ENCODE peak calls at places on chromosomes 11 and 22, in six cellular contexts. One of them, this sample, is unnamed.

GRCh38 chr22:30541979-30542810 is 4.3 kb downstream of the SEC14L6 start:
- DNase-seq in D341Med: no peak
- DNase-seq in DMS79 treated with DMSO at 0.1 percent for 48 hours: no peak
- DNase-seq in PC-3: no peak
- DNase-seq in right lobe of liver: no peak
- DNase-seq in brain microvascular endothelial cell: no peak
- DNase-seq in this sample: peak; percentile 71

GRCh38 chr11:28951191-28951590 is 843.0 kb downstream of the METTL15 start:
- DNase-seq in D341Med: no peak
- DNase-seq in DMS79 treated with DMSO at 0.1 percent for 48 hours: no peak
- DNase-seq in PC-3: no peak
- DNase-seq in right lobe of liver: no peak
- DNase-seq in brain microvascular endothelial cell: no peak
- DNase-seq in this sample: no peak

GRCh38 chr11:65316311-65316978 is 1.8 kb downstream of the CDC42EP2 start:
- DNase-seq in D341Med: no peak
- DNase-seq in DMS79 treated with DMSO at 0.1 percent for 48 hours: no peak
- DNase-seq in PC-3: peak; percentile 57
- DNase-seq in right lobe of liver: no peak
- DNase-seq in brain microvascular endothelial cell: peak; percentile 87
- DNase-seq in this sample: no peak

GRCh38 chr11:110519816-110520215 is 90.1 kb downstream of the FDX1 start:
- DNase-seq in D341Med: no peak
- DNase-seq in DMS79 treated with DMSO at 0.1 percent for 48 hours: no peak
- DNase-seq in PC-3: no peak
- DNase-seq in right lobe of liver: no peak
- DNase-seq in brain microvascular endothelial cell: no peak
- DNase-seq in this sample: no peak

GRCh38 chr11:113730887-113731726 is 25.0 kb upstream of the TMPRSS5 start:
- DNase-seq in D341Med: peak; percentile 55
- DNase-seq in DMS79 treated with DMSO at 0.1 percent for 48 hours: peak; percentile 31
- DNase-seq in PC-3: peak; percentile 83
- DNase-seq in right lobe of liver: no peak
- DNase-seq in brain microvascular endothelial cell: peak; percentile 67
- DNase-seq in this sample: peak; percentile 43

GRCh38 chr11:82675838-82676237 is 57.8 kb downstream of the FAM181B start:
- DNase-seq in D341Med: no peak
- DNase-seq in DMS79 treated with DMSO at 0.1 percent for 48 hours: no peak
- DNase-seq in PC-3: no peak
- DNase-seq in right lobe of liver: no peak
- DNase-seq in brain microvascular endothelial cell: no peak
- DNase-seq in this sample: peak; percentile 65

GRCh38 chr11:78432058-78432515 is 14.5 kb upstream of the GAB2 start:
- DNase-seq in D341Med: peak; percentile 36
- DNase-seq in DMS79 treated with DMSO at 0.1 percent for 48 hours: peak; percentile 24
- DNase-seq in PC-3: peak; percentile 37
- DNase-seq in right lobe of liver: no peak
- DNase-seq in brain microvascular endothelial cell: no peak
- DNase-seq in this sample: peak; percentile 42

GRCh38 chr11:58905141-58905715 is 34.1 kb upstream of the GLYATL1 start:
- DNase-seq in D341Med: no peak
- DNase-seq in DMS79 treated with DMSO at 0.1 percent for 48 hours: peak; percentile 67
- DNase-seq in PC-3: peak; percentile 48
- DNase-seq in right lobe of liver: no peak
- DNase-seq in brain microvascular endothelial cell: peak; percentile 56
- DNase-seq in this sample: peak; percentile 62

GRCh38 chr11:124602193-124602592 is 9.0 kb upstream of the PANX3 start:
- DNase-seq in D341Med: no peak
- DNase-seq in DMS79 treated with DMSO at 0.1 percent for 48 hours: no peak
- DNase-seq in PC-3: peak; percentile 92
- DNase-seq in right lobe of liver: no peak
- DNase-seq in brain microvascular endothelial cell: peak; percentile 33
- DNase-seq in this sample: no peak

GRCh38 chr11:68659158-68659921 is 25.0 kb upstream of the GAL start:
- DNase-seq in D341Med: no peak
- DNase-seq in DMS79 treated with DMSO at 0.1 percent for 48 hours: peak; percentile 97
- DNase-seq in PC-3: peak; percentile 89
- DNase-seq in right lobe of liver: peak; percentile 51
- DNase-seq in brain microvascular endothelial cell: peak; percentile 98
- DNase-seq in this sample: no peak

GRCh38 chr11:79314906-79315689 is 125.7 kb downstream of the TENM4 start:
- DNase-seq in D341Med: no peak
- DNase-seq in DMS79 treated with DMSO at 0.1 percent for 48 hours: no peak
- DNase-seq in PC-3: peak; percentile 21
- DNase-seq in right lobe of liver: no peak
- DNase-seq in brain microvascular endothelial cell: peak; percentile 2
- DNase-seq in this sample: peak; percentile 58

GRCh38 chr11:64136767-64137166 is 29.1 kb downstream of the MACROD1 start:
- DNase-seq in D341Med: no peak
- DNase-seq in DMS79 treated with DMSO at 0.1 percent for 48 hours: no peak
- DNase-seq in PC-3: no peak
- DNase-seq in right lobe of liver: no peak
- DNase-seq in brain microvascular endothelial cell: no peak
- DNase-seq in this sample: no peak

GRCh38 chr11:6598555-6598954 is 4.9 kb downstream of the RRP8 start:
- DNase-seq in D341Med: no peak
- DNase-seq in DMS79 treated with DMSO at 0.1 percent for 48 hours: no peak
- DNase-seq in PC-3: no peak
- DNase-seq in right lobe of liver: no peak
- DNase-seq in brain microvascular endothelial cell: no peak
- DNase-seq in this sample: no peak

GRCh38 chr11:111935331-111936044 is 1.7 kb upstream of the DIXDC1 start:
- DNase-seq in D341Med: no peak
- DNase-seq in DMS79 treated with DMSO at 0.1 percent for 48 hours: no peak
- DNase-seq in PC-3: no peak
- DNase-seq in right lobe of liver: no peak
- DNase-seq in brain microvascular endothelial cell: no peak
- DNase-seq in this sample: no peak

GRCh38 chr11:103491777-103492176 is 382.6 kb downstream of the DYNC2H1 start:
- DNase-seq in D341Med: no peak
- DNase-seq in DMS79 treated with DMSO at 0.1 percent for 48 hours: no peak
- DNase-seq in PC-3: peak; percentile 17
- DNase-seq in right lobe of liver: no peak
- DNase-seq in brain microvascular endothelial cell: no peak
- DNase-seq in this sample: peak; percentile 19

GRCh38 chr11:18671246-18671645 is 27.3 kb upstream of the TMEM86A start:
- DNase-seq in D341Med: no peak
- DNase-seq in DMS79 treated with DMSO at 0.1 percent for 48 hours: no peak
- DNase-seq in PC-3: peak; percentile 19
- DNase-seq in right lobe of liver: no peak
- DNase-seq in brain microvascular endothelial cell: no peak
- DNase-seq in this sample: no peak

GRCh38 chr11:119702261-119702591 is 26.8 kb downstream of the NECTIN1 start:
- DNase-seq in D341Med: no peak
- DNase-seq in DMS79 treated with DMSO at 0.1 percent for 48 hours: no peak
- DNase-seq in PC-3: no peak
- DNase-seq in right lobe of liver: no peak
- DNase-seq in brain microvascular endothelial cell: peak; percentile 10
- DNase-seq in this sample: no peak

GRCh38 chr11:7486731-7487130 is 1.4 kb downstream of the OLFML1 start:
- DNase-seq in D341Med: no peak
- DNase-seq in DMS79 treated with DMSO at 0.1 percent for 48 hours: no peak
- DNase-seq in PC-3: no peak
- DNase-seq in right lobe of liver: no peak
- DNase-seq in brain microvascular endothelial cell: no peak
- DNase-seq in this sample: no peak

GRCh38 chr11:96949464-96949863 is 559.7 kb downstream of the JRKL start:
- DNase-seq in D341Med: no peak
- DNase-seq in DMS79 treated with DMSO at 0.1 percent for 48 hours: no peak
- DNase-seq in PC-3: no peak
- DNase-seq in right lobe of liver: no peak
- DNase-seq in brain microvascular endothelial cell: no peak
- DNase-seq in this sample: no peak

GRCh38 chr22:45064313-45065268 is 54.8 kb upstream of the PHF21B start:
- DNase-seq in D341Med: no peak
- DNase-seq in DMS79 treated with DMSO at 0.1 percent for 48 hours: no peak
- DNase-seq in PC-3: peak; percentile 71
- DNase-seq in right lobe of liver: no peak
- DNase-seq in brain microvascular endothelial cell: peak; percentile 73
- DNase-seq in this sample: no peak

GRCh38 chr11:60895687-60896086 is 10.7 kb downstream of the PRPF19 start:
- DNase-seq in D341Med: no peak
- DNase-seq in DMS79 treated with DMSO at 0.1 percent for 48 hours: no peak
- DNase-seq in PC-3: no peak
- DNase-seq in right lobe of liver: no peak
- DNase-seq in brain microvascular endothelial cell: no peak
- DNase-seq in this sample: no peak

GRCh38 chr11:29271616-29272015 is 745.2 kb downstream of the KCNA4 start:
- DNase-seq in D341Med: no peak
- DNase-seq in DMS79 treated with DMSO at 0.1 percent for 48 hours: no peak
- DNase-seq in PC-3: no peak
- DNase-seq in right lobe of liver: no peak
- DNase-seq in brain microvascular endothelial cell: no peak
- DNase-seq in this sample: no peak

GRCh38 chr22:25774575-25775026 is 32.6 kb downstream of the MYO18B start:
- DNase-seq in D341Med: peak; percentile 79
- DNase-seq in DMS79 treated with DMSO at 0.1 percent for 48 hours: no peak
- DNase-seq in PC-3: peak; percentile 4
- DNase-seq in right lobe of liver: no peak
- DNase-seq in brain microvascular endothelial cell: no peak
- DNase-seq in this sample: peak; percentile 80

GRCh38 chr11:844693-845644 is 2.3 kb downstream of the TSPAN4 start:
- DNase-seq in D341Med: no peak
- DNase-seq in DMS79 treated with DMSO at 0.1 percent for 48 hours: no peak
- DNase-seq in PC-3: peak; percentile 74
- DNase-seq in right lobe of liver: peak; percentile 93
- DNase-seq in brain microvascular endothelial cell: no peak
- DNase-seq in this sample: peak; percentile 85

GRCh38 chr11:3880724-3881123 is 25.3 kb downstream of the STIM1 start:
- DNase-seq in D341Med: no peak
- DNase-seq in DMS79 treated with DMSO at 0.1 percent for 48 hours: no peak
- DNase-seq in PC-3: peak; percentile 59
- DNase-seq in right lobe of liver: no peak
- DNase-seq in brain microvascular endothelial cell: peak; percentile 15
- DNase-seq in this sample: no peak

This sample was measured in WTC11.